ENCODE peak calls at places on chromosomes 2 and 18, in seven cellular contexts. I is immature natural killer cell, J is hippocampal formation, M is GM20000, U is NCI-H1092 treated with DMSO at 0.1 percent for 48 hours, O is H54, F is NCI-H774. N is an unnamed sample.

GRCh38 chr2:216717491-216717901 is 22.1 kb upstream of the IGFBP5 start:
- DNase-seq in I (no peak), O (no peak), M (no peak), U (no peak), J (no peak), F (no peak), N (no peak)

GRCh38 chr18:22115573-22115972 is 53.8 kb upstream of the GATA6 start:
- DNase-seq in F (no peak), J (no peak), M (no peak), O (no peak), U (no peak), I (no peak), N (no peak)

GRCh38 chr2:213271947-213272346 is 12.3 kb upstream of the SPAG16 start:
- DNase-seq in U (no peak), I (no peak), M (no peak), J (no peak), F (no peak), O (no peak), N (no peak)

GRCh38 chr2:183215917-183216316 is 91.7 kb downstream of the NUP35 start:
- DNase-seq in J (no peak), F (no peak), I (no peak), U (no peak), M (no peak), O (no peak), N (no peak)

GRCh38 chr18:76357174-76357573 is 137.9 kb downstream of the ZNF516 start:
- DNase-seq in O (no peak), I (no peak), J (no peak), M (no peak), U (no peak), F (no peak), N (no peak)

GRCh38 chr2:46719499-46719898 is 196.1 kb downstream of the MCFD2 start:
- DNase-seq in I (no peak), U (no peak), M (no peak), O (no peak), J (no peak), F (no peak), N (no peak)

GRCh38 chr2:96436961-96437360 is 68.2 kb downstream of the NEURL3 start:
- DNase-seq in O (no peak), M (no peak), J (no peak), F (no peak), I (no peak), U (no peak), N (no peak)

GRCh38 chr18:45780568-45780967 is 44.9 kb upstream of the SIGLEC15 start:
- DNase-seq in M (no peak), O (no peak), J (no peak), U (no peak), I (no peak), F (no peak), N (no peak)

GRCh38 chr2:42854207-42854818 is 61.9 kb upstream of the HAAO start:
- DNase-seq in M (no peak), F (no peak), I (no peak), J (no peak), U (no peak), O (no peak), N (no peak)

GRCh38 chr18:22267697-22268096 is 98.3 kb downstream of the GATA6 start:
- DNase-seq in O (no peak), U (no peak), J (no peak), M (no peak), I (no peak), F (no peak), N (no peak)

GRCh38 chr2:69742170-69742952 is 427 bp downstream of the ANXA4 start:
- DNase-seq in U (no peak), O (no peak), M (no peak), F (no peak), I (no peak), J (no peak), N (no peak)

GRCh38 chr2:214902273-214902672 is 92.8 kb upstream of the BARD1 start:
- DNase-seq in J (no peak), F (peak), U (peak), O (no peak), I (no peak), M (no peak), N (no peak)

GRCh38 chr2:159971365-159972122 is 90.9 kb downstream of the PLA2R1 start:
- DNase-seq in M (no peak), I (no peak), F (no peak), J (no peak), O (no peak), U (peak), N (no peak)

GRCh38 chr2:220096406-220096805 is 469.0 kb downstream of the SLC4A3 start:
- DNase-seq in M (no peak), F (no peak), I (no peak), J (no peak), U (no peak), O (no peak), N (no peak)

GRCh38 chr2:200373973-200374416 is 67.5 kb downstream of the SPATS2L start:
- DNase-seq in U (no peak), M (peak), O (no peak), I (peak), J (no peak), F (peak), N (no peak)

GRCh38 chr2:76721226-76721625 is 801.0 kb downstream of the LRRTM4 start:
- DNase-seq in I (no peak), M (no peak), O (no peak), J (no peak), U (no peak), F (no peak), N (no peak)

GRCh38 chr18:79574938-79575525 is 104.6 kb upstream of the CTDP1 start:
- DNase-seq in U (no peak), F (no peak), M (no peak), O (no peak), I (no peak), J (no peak), N (no peak)

GRCh38 chr2:133954636-133955035 is 299.2 kb upstream of the MGAT5 start:
- DNase-seq in M (no peak), O (no peak), I (no peak), F (no peak), J (no peak), U (no peak), N (no peak)

GRCh38 chr2:162839419-162839818 is 852 bp upstream of the KCNH7 start:
- DNase-seq in F (peak), U (peak), I (no peak), M (no peak), J (no peak), O (no peak), N (peak)

GRCh38 chr2:221444106-221444505 is 128.0 kb downstream of the EPHA4 start:
- DNase-seq in I (no peak), U (no peak), J (no peak), F (no peak), O (peak), M (no peak), N (no peak)

N was measured in hypothalamus.